ENCODE peak calls at places on chromosome 6, in seven cellular contexts. X is body of pancreas; Z is CD8-positive, alpha-beta T cell; M is OCI-LY7; Y is pancreas; W is endothelial cell of umbilical vein; B is A549. F is an unnamed sample.

GRCh38 chr6:31400467-31401289 is 2.7 kb upstream of the MICA start:
- DNase-seq in X (peak), Z (peak), M (peak), Y (peak), W (peak), B (no peak), F (peak)

GRCh38 chr6:169574420-169574819 is 127.4 kb downstream of the WDR27 start:
- DNase-seq in X (no peak), Z (no peak), M (no peak), Y (no peak), W (no peak), B (no peak), F (no peak)

GRCh38 chr6:137155830-137156229 is 17.6 kb downstream of the IL22RA2 start:
- DNase-seq in X (no peak), Z (no peak), M (peak), Y (no peak), W (no peak), B (no peak), F (no peak)

GRCh38 chr6:39209360-39209811 is 19.9 kb downstream of the KCNK5 start:
- DNase-seq in X (no peak), Z (no peak), M (no peak), Y (no peak), W (no peak), B (no peak), F (no peak)

GRCh38 chr6:137494967-137495595 is 887 bp upstream of the OLIG3 start:
- DNase-seq in X (no peak), Z (no peak), M (no peak), Y (no peak), W (no peak), B (no peak), F (peak)

GRCh38 chr6:15310680-15311079 is 64.8 kb downstream of the JARID2 start:
- DNase-seq in X (no peak), Z (no peak), M (no peak), Y (no peak), W (no peak), B (no peak), F (no peak)

GRCh38 chr6:32886674-32887383 is 32.8 kb downstream of the PSMB9 start:
- DNase-seq in X (peak), Z (no peak), M (no peak), Y (peak), W (peak), B (no peak), F (no peak)

GRCh38 chr6:46078294-46078693 is 51.5 kb upstream of the ENPP4 start:
- DNase-seq in X (no peak), Z (no peak), M (no peak), Y (no peak), W (no peak), B (no peak), F (no peak)

GRCh38 chr6:117399924-117400323 is 25.8 kb downstream of the ROS1 start:
- DNase-seq in X (no peak), Z (no peak), M (no peak), Y (no peak), W (peak), B (peak), F (no peak)

GRCh38 chr6:144649085-144649484 is 363.9 kb downstream of the UTRN start:
- DNase-seq in X (no peak), Z (no peak), M (no peak), Y (no peak), W (no peak), B (no peak), F (no peak)

GRCh38 chr6:144646066-144646800 is 361.1 kb downstream of the UTRN start:
- DNase-seq in X (no peak), Z (no peak), M (no peak), Y (no peak), W (no peak), B (no peak), F (no peak)

GRCh38 chr6:144651219-144651618 is 366.1 kb downstream of the UTRN start:
- DNase-seq in X (no peak), Z (no peak), M (no peak), Y (no peak), W (no peak), B (no peak), F (no peak)

GRCh38 chr6:144647406-144647964 is 362.4 kb downstream of the UTRN start:
- DNase-seq in X (peak), Z (no peak), M (no peak), Y (peak), W (no peak), B (no peak), F (no peak)

GRCh38 chr6:144647971-144648651 is 363.0 kb downstream of the UTRN start:
- DNase-seq in X (no peak), Z (no peak), M (no peak), Y (no peak), W (no peak), B (no peak), F (no peak)
- TF ChIP-seq CTCF in X (peak), Z (no peak), M (no peak), Y (no peak), W (no peak), B (peak), F (no peak)

DNA sequence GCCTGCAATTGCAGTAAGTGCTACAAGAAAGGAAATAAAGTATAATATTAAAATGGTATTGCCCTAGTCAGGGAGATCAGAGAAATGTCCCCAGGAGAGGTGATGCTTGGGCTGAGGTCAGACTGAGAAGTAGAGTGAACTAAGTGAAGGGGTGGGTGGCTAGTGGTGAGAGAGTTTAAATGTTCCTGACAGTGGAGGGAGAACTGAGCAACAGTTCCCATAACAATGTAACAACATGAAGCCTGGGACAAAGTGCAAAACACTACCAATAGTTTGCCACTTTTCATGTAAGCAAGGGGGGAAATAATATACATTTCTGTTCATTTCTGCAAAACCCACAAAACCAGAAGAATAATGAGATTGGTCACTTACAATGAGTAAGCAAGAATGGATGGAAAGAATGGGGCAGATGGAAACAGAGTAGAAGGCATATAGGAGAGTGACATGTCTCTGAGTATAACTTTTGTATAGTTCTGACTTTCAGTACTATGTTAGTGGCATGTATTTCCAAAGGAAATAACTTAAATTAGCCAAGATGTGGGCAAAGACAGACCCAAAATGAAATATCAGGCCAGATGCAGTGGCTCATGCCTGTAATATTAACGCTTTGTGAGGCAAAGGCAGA is 13.3 kb upstream of the FAXC start:
- DNase-seq in X (no peak), Z (no peak), M (no peak), Y (no peak), W (no peak), B (no peak), F (no peak)
- H3K27ac ChIP-seq in X (no peak), Z (no peak), M (no peak), Y (no peak), W (no peak), B (no peak), F (no peak)

GRCh38 chr6:20680697-20681165 is 146.5 kb downstream of the CDKAL1 start:
- DNase-seq in X (no peak), Z (no peak), M (peak), Y (no peak), W (peak), B (no peak), F (no peak)
- H3K4me3 ChIP-seq in X (no peak), Z (no peak), M (no peak), Y (no peak), W (no peak), B (no peak), F (no peak)

GRCh38 chr6:24788031-24788665 is 10.6 kb downstream of the ARMH2 start:
- DNase-seq in X (no peak), Z (no peak), M (no peak), Y (no peak), W (no peak), B (no peak), F (no peak)
- TF ChIP-seq CTCF in X (no peak), Z (no peak), M (no peak), Y (no peak), W (no peak), B (no peak), F (no peak)

GRCh38 chr6:113858605-113859348 is 1.6 kb downstream of the MARCKS start:
- DNase-seq in X (peak), Z (peak), M (peak), Y (peak), W (peak), B (peak), F (peak)

GRCh38 chr6:113859349-113860164 is 2.4 kb downstream of the MARCKS start:
- DNase-seq in X (peak), Z (no peak), M (no peak), Y (peak), W (peak), B (no peak), F (peak)

GRCh38 chr6:113862112-113862511 is 5.0 kb downstream of the MARCKS start:
- DNase-seq in X (no peak), Z (no peak), M (no peak), Y (no peak), W (no peak), B (no peak), F (no peak)

GRCh38 chr6:113858067-113858604 is 991 bp downstream of the MARCKS start:
- DNase-seq in X (peak), Z (no peak), M (no peak), Y (peak), W (peak), B (peak), F (peak)

DNA sequence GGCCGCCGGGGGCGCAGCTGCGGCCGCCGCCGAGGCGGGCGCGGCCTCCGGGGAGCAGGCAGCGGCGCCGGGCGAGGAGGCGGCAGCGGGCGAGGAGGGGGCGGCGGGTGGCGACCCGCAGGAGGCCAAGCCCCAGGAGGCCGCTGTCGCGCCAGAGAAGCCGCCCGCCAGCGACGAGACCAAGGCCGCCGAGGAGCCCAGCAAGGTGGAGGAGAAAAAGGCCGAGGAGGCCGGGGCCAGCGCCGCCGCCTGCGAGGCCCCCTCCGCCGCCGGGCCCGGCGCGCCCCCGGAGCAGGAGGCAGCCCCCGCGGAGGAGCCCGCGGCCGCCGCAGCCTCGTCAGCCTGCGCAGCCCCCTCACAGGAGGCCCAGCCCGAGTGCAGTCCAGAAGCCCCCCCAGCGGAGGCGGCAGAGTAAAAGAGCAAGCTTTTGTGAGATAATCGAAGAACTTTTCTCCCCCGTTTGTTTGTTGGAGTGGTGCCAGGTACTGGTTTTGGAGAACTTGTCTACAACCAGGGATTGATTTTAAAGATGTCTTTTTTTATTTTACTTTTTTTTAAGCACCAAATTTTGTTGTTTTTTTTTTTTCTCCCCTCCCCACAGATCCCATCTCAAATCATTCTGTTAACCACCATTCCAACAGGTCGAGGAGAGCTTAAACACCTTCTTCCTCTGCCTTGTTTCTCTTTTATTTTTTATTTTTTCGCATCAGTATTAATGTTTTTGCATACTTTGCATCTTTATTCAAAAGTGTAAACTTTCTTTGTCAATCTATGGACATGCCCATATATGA is 3.2 kb downstream of the MARCKS start:
- DNase-seq in X (peak), Z (no peak), M (no peak), Y (peak), W (peak), B (no peak), F (peak)
- H3K27ac ChIP-seq in X (no peak), Z (no peak), M (no peak), Y (peak), W (peak), B (peak), F (peak)

GRCh38 chr6:157787080-157787479 is 36.0 kb upstream of the SNX9 start:
- DNase-seq in X (peak), Z (no peak), M (no peak), Y (peak), W (no peak), B (no peak), F (no peak)
- H3K4me3 ChIP-seq in X (no peak), Z (no peak), M (no peak), Y (no peak), W (no peak), B (no peak), F (no peak)

GRCh38 chr6:18680842-18681241 is 293.7 kb downstream of the RNF144B start:
- DNase-seq in X (no peak), Z (no peak), M (no peak), Y (no peak), W (no peak), B (no peak), F (no peak)
- TF ChIP-seq CTCF in X (no peak), Z (no peak), M (peak), Y (no peak), W (no peak), B (no peak), F (no peak)

GRCh38 chr6:160036331-160036695 is 67.4 kb downstream of the IGF2R start:
- DNase-seq in X (no peak), Z (no peak), M (no peak), Y (no peak), W (no peak), B (no peak), F (no peak)

GRCh38 chr6:160036790-160037206 is 67.9 kb downstream of the IGF2R start:
- DNase-seq in X (no peak), Z (no peak), M (no peak), Y (no peak), W (no peak), B (no peak), F (no peak)

GRCh38 chr6:160034346-160034930 is 65.6 kb downstream of the IGF2R start:
- DNase-seq in X (no peak), Z (no peak), M (no peak), Y (no peak), W (no peak), B (no peak), F (no peak)

GRCh38 chr6:160035241-160035640 is 66.4 kb downstream of the IGF2R start:
- DNase-seq in X (no peak), Z (no peak), M (no peak), Y (no peak), W (no peak), B (no peak), F (no peak)

GRCh38 chr6:160035693-160036330 is 66.9 kb downstream of the IGF2R start:
- DNase-seq in X (no peak), Z (no peak), M (no peak), Y (no peak), W (no peak), B (no peak), F (no peak)
- H3K27ac ChIP-seq in X (no peak), Z (no peak), M (no peak), Y (no peak), W (no peak), B (no peak), F (no peak)

DNA sequence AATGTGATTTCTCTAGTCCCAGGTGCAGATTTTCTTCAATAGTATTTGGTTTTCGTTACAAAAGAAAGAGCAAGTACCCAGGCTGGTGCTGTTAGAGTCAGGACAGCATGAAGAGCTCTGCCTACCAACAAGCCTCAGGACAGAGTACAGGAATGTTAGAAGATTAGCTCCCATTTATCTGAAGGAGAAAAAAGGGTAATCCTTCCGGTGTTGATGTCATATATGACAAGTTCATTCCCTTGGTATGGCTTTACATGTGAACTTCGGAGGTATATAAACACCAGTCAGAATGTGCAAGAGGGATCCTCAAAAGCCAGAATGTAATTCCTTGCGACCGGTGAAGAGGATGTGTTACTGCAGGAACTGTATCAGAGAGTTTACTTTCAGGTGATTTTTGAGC is 194.1 kb upstream of the ZNF184 start:
- DNase-seq in X (no peak), Z (no peak), M (no peak), Y (no peak), W (no peak), B (no peak), F (no peak)
- H3K4me3 ChIP-seq in X (no peak), Z (no peak), M (no peak), Y (no peak), W (no peak), B (peak), F (no peak)